ENCODE peak calls at places on chromosome 18, in four cellular contexts. V is A549, D is K562, F is HepG2. W is an unnamed sample.
A peak's percentile ranks its signal among the peaks of the same experiment; 100 is the strongest.

GRCh38 chr18:13603304-13604019 is 122.9 kb downstream of the FAM210A start:
- DNase-seq in V (no peak), D (no peak), F (no peak), W (no peak)

GRCh38 chr18:36295880-36296301 is 1.6 kb upstream of the FHOD3 start:
- DNase-seq in V (no peak), D (no peak), F (no peak), W (no peak)

GRCh38 chr18:59631583-59632181 is 65.5 kb downstream of the CCBE1 start:
- DNase-seq in V (peak; percentile 6), D (no peak), F (peak; percentile 1), W (no peak)

GRCh38 chr18:49021076-49021432 is 70.3 kb upstream of the SMAD7 start:
- DNase-seq in V (no peak), D (no peak), F (no peak), W (no peak)

GRCh38 chr18:70419526-70419925 is 130.7 kb downstream of the SOCS6 start:
- DNase-seq in V (no peak), D (no peak), F (no peak), W (no peak)

GRCh38 chr18:46155652-46156051 is 51.5 kb downstream of the HAUS1 start:
- DNase-seq in V (no peak), D (no peak), F (no peak), W (no peak)

GRCh38 chr18:57839942-57840381 is 36.8 kb upstream of the ATP8B1 start:
- DNase-seq in V (no peak), D (no peak), F (no peak), W (no peak)

GRCh38 chr18:37282386-37283037 is 283.1 kb downstream of the CELF4 start:
- DNase-seq in V (peak; percentile 26), D (peak; percentile 49), F (peak; percentile 7), W (no peak)

GRCh38 chr18:50665519-50665918 is 105.6 kb downstream of the MAPK4 start:
- DNase-seq in V (no peak), D (no peak), F (no peak), W (no peak)

GRCh38 chr18:76963951-76964350 is 141.6 kb downstream of the ZNF236 start:
- DNase-seq in V (no peak), D (no peak), F (no peak), W (no peak)

GRCh38 chr18:35683021-35683420 is 101.5 kb downstream of the GALNT1 start:
- DNase-seq in V (no peak), D (no peak), F (no peak), W (no peak)

GRCh38 chr18:67483237-67483636 is 33.3 kb downstream of the DSEL start:
- DNase-seq in V (no peak), D (no peak), F (no peak), W (no peak)
- TF ChIP-seq CHD4 in V (no peak), D (no peak), F (no peak), W (no peak)

DNA sequence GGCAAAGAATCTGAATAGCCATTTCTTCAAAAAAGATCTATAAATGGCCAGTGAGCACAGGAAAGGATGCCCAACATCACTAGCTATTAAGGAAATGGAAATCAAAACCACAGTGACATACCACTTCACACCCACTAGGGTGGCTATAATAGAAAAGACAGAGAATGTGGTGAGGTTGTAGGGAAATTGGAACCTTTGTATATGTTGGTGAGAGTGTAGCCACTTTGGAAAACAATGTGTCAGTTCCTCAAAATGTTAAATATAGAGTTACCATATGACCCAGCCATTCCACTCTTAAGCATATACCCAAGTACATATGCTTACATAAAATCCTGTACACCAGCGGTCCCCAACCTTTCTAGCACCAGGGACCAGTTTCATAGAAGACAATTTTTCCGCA is 152.8 kb downstream of the SMAD2 start:
- DNase-seq in V (no peak), D (no peak), F (no peak), W (no peak)
- TF ChIP-seq CHD4 in V (no peak), D (no peak), F (no peak), W (no peak)

GRCh38 chr18:8426401-8426800 is 182.8 kb upstream of the RAB12 start:
- DNase-seq in V (no peak), D (peak; percentile 49), F (peak; percentile 24), W (no peak)
- TF ChIP-seq CHD4 in V (no peak), D (no peak), F (no peak), W (no peak)

GRCh38 chr18:10020176-10020575 is 106.4 kb downstream of the VAPA start:
- DNase-seq in V (no peak), D (no peak), F (no peak), W (no peak)
- TF ChIP-seq CHD4 in V (no peak), D (no peak), F (no peak), W (no peak)

DNA sequence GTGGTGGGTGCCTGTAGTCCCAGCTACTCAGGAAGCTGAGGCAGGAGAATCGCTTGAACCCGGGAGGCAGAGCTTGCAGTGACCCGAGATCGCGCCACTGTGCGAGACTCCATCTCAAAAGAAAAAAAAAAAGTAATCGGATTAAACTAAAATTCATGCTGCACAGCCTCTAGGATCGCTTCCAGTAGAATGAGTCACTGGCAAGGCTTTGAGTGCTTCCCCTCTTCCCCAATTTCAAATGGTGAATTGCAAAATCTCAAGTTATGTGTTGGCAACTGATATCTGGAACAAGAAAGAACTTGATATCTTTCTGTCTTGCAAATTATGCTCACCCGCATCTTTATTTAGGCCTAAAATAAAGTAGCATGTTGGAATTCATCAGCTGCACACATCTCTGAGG is 12.6 kb downstream of the TTC39C start:
- DNase-seq in V (no peak), D (no peak), F (no peak), W (no peak)
- TF ChIP-seq CHD4 in V (no peak), D (no peak), F (no peak), W (no peak)

W was measured in GM12878.